ENCODE peak calls at places on chromosome 12, in ten cellular contexts. O is stimulated activated effector memory CD8-positive, alpha-beta T cell treated with anti-CD3 and anti-CD28 coated beads, Interleukin-12 subunit alpha, Interleukin-12 subunit beta, amount 100 ng/mL, for 72 hours; U is neural crest cell; D is amygdala; L is HepG2; H is NCI-H345; Z is lung microvascular endothelial cell; X is SK-N-SH; W is right lobe of liver; G is activated gamma-delta T cell. P is an unnamed sample.

GRCh38 chr12:96327346-96327745 is 72.9 kb downstream of the CDK17 start:
- DNase-seq in O (no peak), U (no peak), D (no peak), L (no peak), H (no peak), Z (no peak), X (no peak), W (no peak), G (no peak), P (no peak)

GRCh38 chr12:106861984-106862894 is 87.8 kb downstream of the RIC8B start:
- DNase-seq in O (no peak), U (no peak), D (no peak), L (peak; percentile 55), H (no peak), Z (peak; percentile 36), X (no peak), W (no peak), G (no peak), P (no peak)

GRCh38 chr12:48932878-48933277 is 7.6 kb upstream of the FKBP11 start:
- DNase-seq in O (peak; percentile 56), U (no peak), D (no peak), L (no peak), H (no peak), Z (no peak), X (no peak), W (no peak), G (no peak), P (no peak)

GRCh38 chr12:58142991-58143390 is 201.6 kb downstream of the ATP23 start:
- DNase-seq in O (no peak), U (no peak), D (no peak), L (no peak), H (no peak), Z (peak; percentile 39), X (no peak), W (no peak), G (no peak), P (no peak)

GRCh38 chr12:42588308-42588836 is 1.2 kb downstream of the PRICKLE1 start:
- DNase-seq in O (no peak), U (no peak), D (no peak), L (no peak), H (no peak), Z (peak; percentile 17), X (no peak), W (no peak), G (no peak), P (no peak)

GRCh38 chr12:69821441-69822204 is 3.4 kb upstream of the MYRFL start:
- DNase-seq in O (no peak), U (no peak), D (peak; percentile 17), L (no peak), H (peak; percentile 34), Z (peak; percentile 78), X (no peak), W (no peak), G (no peak), P (no peak)

GRCh38 chr12:1529228-1529861 is 65.0 kb downstream of the FBXL14 start:
- DNase-seq in O (no peak), U (no peak), D (no peak), L (no peak), H (no peak), Z (no peak), X (no peak), W (no peak), G (no peak), P (no peak)

GRCh38 chr12:70925542-70925941 is 5.0 kb upstream of the PTPRR start:
- DNase-seq in O (no peak), U (no peak), D (no peak), L (no peak), H (no peak), Z (no peak), X (no peak), W (no peak), G (no peak), P (no peak)

GRCh38 chr12:113860950-113861349 is 105.2 kb downstream of the RBM19 start:
- DNase-seq in O (no peak), U (no peak), D (no peak), L (no peak), H (no peak), Z (peak; percentile 48), X (no peak), W (no peak), G (no peak), P (no peak)

GRCh38 chr12:121713257-121714155 is 954 bp downstream of the TMEM120B start:
- DNase-seq in O (peak; percentile 52), U (no peak), D (no peak), L (no peak), H (no peak), Z (no peak), X (no peak), W (peak; percentile 22), G (no peak), P (peak; percentile 35)

GRCh38 chr12:19166956-19167355 is 37.4 kb downstream of the PLEKHA5 start:
- DNase-seq in O (no peak), U (no peak), D (no peak), L (no peak), H (no peak), Z (no peak), X (no peak), W (no peak), G (no peak), P (no peak)

GRCh38 chr12:56362130-56363059 is at the start of gene APOF:
- DNase-seq in O (no peak), U (no peak), D (no peak), L (peak; percentile 92), H (no peak), Z (no peak), X (no peak), W (no peak), G (no peak), P (no peak)

GRCh38 chr12:6285532-6286306 is 24.8 kb upstream of the PLEKHG6 start:
- DNase-seq in O (no peak), U (no peak), D (no peak), L (no peak), H (no peak), Z (peak; percentile 34), X (no peak), W (no peak), G (no peak), P (no peak)

GRCh38 chr12:12533238-12533829 is 29.3 kb downstream of the DUSP16 start:
- DNase-seq in O (no peak), U (no peak), D (no peak), L (peak; percentile 32), H (peak; percentile 28), Z (no peak), X (peak; percentile 36), W (peak; percentile 15), G (no peak), P (peak; percentile 68)

GRCh38 chr12:50505386-50505827 is 622 bp downstream of the DIP2B start:
- DNase-seq in O (peak; percentile 77), U (no peak), D (peak; percentile 62), L (no peak), H (no peak), Z (peak; percentile 36), X (peak; percentile 64), W (peak; percentile 60), G (no peak), P (peak; percentile 37)

GRCh38 chr12:16756833-16757552 is 151.0 kb upstream of the LMO3 start:
- DNase-seq in O (no peak), U (no peak), D (no peak), L (no peak), H (peak; percentile 61), Z (no peak), X (peak; percentile 0), W (no peak), G (no peak), P (no peak)

GRCh38 chr12:80188566-80188965 is 89.2 kb downstream of the OTOGL start:
- DNase-seq in O (no peak), U (no peak), D (no peak), L (no peak), H (peak; percentile 2), Z (no peak), X (no peak), W (no peak), G (no peak), P (no peak)

GRCh38 chr12:69672195-69672594 is 26.9 kb downstream of the BEST3 start:
- DNase-seq in O (no peak), U (no peak), D (no peak), L (no peak), H (no peak), Z (no peak), X (no peak), W (no peak), G (no peak), P (no peak)

GRCh38 chr12:43740511-43741100 is 18.0 kb downstream of the PUS7L start:
- DNase-seq in O (no peak), U (no peak), D (no peak), L (no peak), H (no peak), Z (no peak), X (no peak), W (no peak), G (no peak), P (no peak)

GRCh38 chr12:52044284-52044983 is 6.8 kb upstream of the NR4A1 start:
- DNase-seq in O (no peak), U (no peak), D (peak; percentile 55), L (no peak), H (no peak), Z (peak; percentile 78), X (no peak), W (peak; percentile 77), G (no peak), P (peak; percentile 77)

GRCh38 chr12:56601503-56601902 is 28.6 kb downstream of the BAZ2A start:
- DNase-seq in O (no peak), U (no peak), D (no peak), L (no peak), H (no peak), Z (peak; percentile 50), X (peak; percentile 43), W (no peak), G (no peak), P (no peak)

GRCh38 chr12:119457251-119457650 is 122.7 kb downstream of the CCDC60 start:
- DNase-seq in O (no peak), U (no peak), D (no peak), L (no peak), H (no peak), Z (no peak), X (no peak), W (no peak), G (no peak), P (no peak)

GRCh38 chr12:57521475-57522018 is 1.1 kb upstream of the MBD6 start:
- DNase-seq in O (peak; percentile 78), U (peak; percentile 28), D (peak; percentile 36), L (peak; percentile 72), H (peak; percentile 21), Z (peak; percentile 64), X (no peak), W (peak; percentile 42), G (no peak), P (peak; percentile 61)

GRCh38 chr12:131860472-131861260 is 32.5 kb downstream of the MMP17 start:
- DNase-seq in O (no peak), U (no peak), D (no peak), L (peak; percentile 94), H (peak; percentile 83), Z (peak; percentile 57), X (peak; percentile 69), W (peak; percentile 93), G (no peak), P (peak; percentile 76)

GRCh38 chr12:2239376-2240010 is 186.7 kb downstream of the CACNA1C start:
- DNase-seq in O (no peak), U (no peak), D (peak; percentile 31), L (no peak), H (no peak), Z (no peak), X (peak; percentile 52), W (no peak), G (no peak), P (no peak)

GRCh38 chr12:39095636-39096330 is 190.4 kb upstream of the CPNE8 start:
- DNase-seq in O (no peak), U (no peak), D (no peak), L (no peak), H (no peak), Z (no peak), X (no peak), W (no peak), G (no peak), P (no peak)

GRCh38 chr12:120172053-120172452 is 22.5 kb downstream of the GCN1 start:
- DNase-seq in O (no peak), U (no peak), D (no peak), L (no peak), H (no peak), Z (no peak), X (no peak), W (no peak), G (no peak), P (no peak)

GRCh38 chr12:105933671-105934665 is 204.8 kb downstream of the NUAK1 start:
- DNase-seq in O (no peak), U (no peak), D (peak; percentile 5), L (no peak), H (no peak), Z (peak; percentile 100), X (peak; percentile 4), W (peak; percentile 42), G (no peak), P (no peak)

P was measured in left lung.